ENCODE peak calls at places on chromosomes 16 and 17, in seven cellular contexts. One of them, this sample, is unnamed.

GRCh38 chr16:83336630-83337029 is 471.1 kb upstream of the HSBP1 start:
- DNase-seq in fibroblast of the aortic adventitia: peak
- DNase-seq in astrocyte of the cerebellum: peak
- DNase-seq in foreskin fibroblast: peak
- DNase-seq in head of caudate nucleus: no peak
- DNase-seq in NCI-H446: no peak
- DNase-seq in MCF 10A: peak
- DNase-seq in this sample: peak

GRCh38 chr16:80467961-80468360 is 72.8 kb upstream of the DYNLRB2 start:
- DNase-seq in fibroblast of the aortic adventitia: no peak
- DNase-seq in astrocyte of the cerebellum: no peak
- DNase-seq in foreskin fibroblast: no peak
- DNase-seq in head of caudate nucleus: no peak
- DNase-seq in NCI-H446: no peak
- DNase-seq in MCF 10A: no peak
- DNase-seq in this sample: no peak

GRCh38 chr17:75776399-75777242 is 8.0 kb upstream of the UNK start:
- DNase-seq in fibroblast of the aortic adventitia: peak
- DNase-seq in astrocyte of the cerebellum: no peak
- DNase-seq in foreskin fibroblast: no peak
- DNase-seq in head of caudate nucleus: no peak
- DNase-seq in NCI-H446: no peak
- DNase-seq in MCF 10A: no peak
- DNase-seq in this sample: peak

GRCh38 chr17:27548369-27548768 is 82.6 kb upstream of the LGALS9 start:
- DNase-seq in fibroblast of the aortic adventitia: no peak
- DNase-seq in astrocyte of the cerebellum: no peak
- DNase-seq in foreskin fibroblast: no peak
- DNase-seq in head of caudate nucleus: no peak
- DNase-seq in NCI-H446: no peak
- DNase-seq in MCF 10A: no peak
- DNase-seq in this sample: no peak

GRCh38 chr16:59573528-59574271 is 839.6 kb upstream of the GOT2 start:
- DNase-seq in fibroblast of the aortic adventitia: peak
- DNase-seq in astrocyte of the cerebellum: peak
- DNase-seq in foreskin fibroblast: peak
- DNase-seq in head of caudate nucleus: no peak
- DNase-seq in NCI-H446: no peak
- DNase-seq in MCF 10A: peak
- DNase-seq in this sample: peak

GRCh38 chr16:4372578-4373355 is 1.1 kb downstream of the VASN start:
- DNase-seq in fibroblast of the aortic adventitia: no peak
- DNase-seq in astrocyte of the cerebellum: no peak
- DNase-seq in foreskin fibroblast: peak
- DNase-seq in head of caudate nucleus: no peak
- DNase-seq in NCI-H446: no peak
- DNase-seq in MCF 10A: peak
- DNase-seq in this sample: peak

GRCh38 chr16:87421369-87421912 is 29.3 kb downstream of the MAP1LC3B start:
- DNase-seq in fibroblast of the aortic adventitia: no peak
- DNase-seq in astrocyte of the cerebellum: no peak
- DNase-seq in foreskin fibroblast: no peak
- DNase-seq in head of caudate nucleus: no peak
- DNase-seq in NCI-H446: no peak
- DNase-seq in MCF 10A: no peak
- DNase-seq in this sample: no peak

GRCh38 chr17:50938821-50939541 is 72.8 kb upstream of the TOB1 start:
- DNase-seq in fibroblast of the aortic adventitia: no peak
- DNase-seq in astrocyte of the cerebellum: no peak
- DNase-seq in foreskin fibroblast: no peak
- DNase-seq in head of caudate nucleus: no peak
- DNase-seq in NCI-H446: no peak
- DNase-seq in MCF 10A: no peak
- DNase-seq in this sample: no peak

GRCh38 chr17:58335779-58336455 is 7.3 kb upstream of the TSPOAP1 start:
- DNase-seq in fibroblast of the aortic adventitia: no peak
- DNase-seq in astrocyte of the cerebellum: no peak
- DNase-seq in foreskin fibroblast: no peak
- DNase-seq in head of caudate nucleus: no peak
- DNase-seq in NCI-H446: no peak
- DNase-seq in MCF 10A: no peak
- DNase-seq in this sample: no peak

GRCh38 chr16:67164599-67165061 is at the start of gene HSF4:
- DNase-seq in fibroblast of the aortic adventitia: no peak
- DNase-seq in astrocyte of the cerebellum: no peak
- DNase-seq in foreskin fibroblast: peak
- DNase-seq in head of caudate nucleus: peak
- DNase-seq in NCI-H446: no peak
- DNase-seq in MCF 10A: no peak
- DNase-seq in this sample: peak